ENCODE peak calls at places on chromosomes 5 and 9, in five cellular contexts. One of them, this sample, is unnamed. For H3K4me1 and H3K9me3, the result is how much of the 10 kb centered on the place peaks cover.

GRCh38 chr9:87193925-87194380 is 246.6 kb upstream of the GAS1 start:
- DNase-seq in IMR-90: peak
- DNase-seq in A673: no peak
- DNase-seq in CD4-positive, CD25-positive, alpha-beta regulatory T cell: no peak
- DNase-seq in adipocyte: peak
- DNase-seq in this sample: no peak

GRCh38 chr5:103021310-103021709 is 98.6 kb downstream of the GIN1 start:
- DNase-seq in A673: no peak
- DNase-seq in CD4-positive, CD25-positive, alpha-beta regulatory T cell: no peak
- DNase-seq in IMR-90: peak
- DNase-seq in adipocyte: no peak
- DNase-seq in this sample: no peak

GRCh38 chr9:128550226-128550625 is 2.2 kb upstream of the SPTAN1 start:
- DNase-seq in CD4-positive, CD25-positive, alpha-beta regulatory T cell: peak
- DNase-seq in IMR-90: no peak
- DNase-seq in A673: no peak
- DNase-seq in adipocyte: no peak
- DNase-seq in this sample: no peak

GRCh38 chr9:75181748-75182147 is 93.4 kb downstream of the OSTF1 start:
- DNase-seq in adipocyte: peak
- DNase-seq in IMR-90: peak
- DNase-seq in A673: no peak
- DNase-seq in CD4-positive, CD25-positive, alpha-beta regulatory T cell: no peak
- DNase-seq in this sample: no peak

GRCh38 chr9:136051568-136052432 is 43.3 kb downstream of the NACC2 start:
- DNase-seq in A673: peak
- DNase-seq in IMR-90: peak
- DNase-seq in adipocyte: peak
- DNase-seq in CD4-positive, CD25-positive, alpha-beta regulatory T cell: no peak
- DNase-seq in this sample: no peak

GRCh38 chr9:96618209-96619108 is 1.2 kb downstream of the CDC14B start:
- DNase-seq in A673: peak
- DNase-seq in IMR-90: peak
- DNase-seq in adipocyte: peak
- DNase-seq in CD4-positive, CD25-positive, alpha-beta regulatory T cell: no peak
- DNase-seq in this sample: peak

GRCh38 chr9:127970401-127971313 is 10.1 kb downstream of the EEIG1 start:
- DNase-seq in CD4-positive, CD25-positive, alpha-beta regulatory T cell: peak
- DNase-seq in A673: peak
- DNase-seq in adipocyte: no peak
- DNase-seq in IMR-90: no peak
- DNase-seq in this sample: peak

GRCh38 chr5:159912033-159912800 is 4.1 kb upstream of the ADRA1B start:
- DNase-seq in adipocyte: peak
- DNase-seq in IMR-90: peak
- DNase-seq in A673: no peak
- DNase-seq in CD4-positive, CD25-positive, alpha-beta regulatory T cell: no peak
- DNase-seq in this sample: no peak

GRCh38 chr9:109320338-109320733 is 523 bp downstream of the EPB41L4B start:
- DNase-seq in IMR-90: no peak
- DNase-seq in adipocyte: peak
- DNase-seq in CD4-positive, CD25-positive, alpha-beta regulatory T cell: no peak
- DNase-seq in A673: no peak
- DNase-seq in this sample: no peak

GRCh38 chr9:132075853-132076252 is 3.8 kb downstream of the MED27 start:
- DNase-seq in A673: no peak
- DNase-seq in CD4-positive, CD25-positive, alpha-beta regulatory T cell: no peak
- DNase-seq in IMR-90: no peak
- DNase-seq in adipocyte: no peak
- DNase-seq in this sample: no peak

GRCh38 chr5:68333649-68334549 is 118.3 kb downstream of the PIK3R1 start:
- DNase-seq in IMR-90: peak
- DNase-seq in CD4-positive, CD25-positive, alpha-beta regulatory T cell: no peak
- DNase-seq in A673: no peak
- DNase-seq in adipocyte: peak
- DNase-seq in this sample: no peak

GRCh38 chr5:73095564-73096238 is 24.7 kb upstream of the TMEM171 start:
- DNase-seq in A673: no peak
- DNase-seq in adipocyte: no peak
- DNase-seq in CD4-positive, CD25-positive, alpha-beta regulatory T cell: no peak
- DNase-seq in IMR-90: no peak
- DNase-seq in this sample: no peak

GRCh38 chr5:37889612-37890317 is 49.9 kb upstream of the GDNF start:
- DNase-seq in CD4-positive, CD25-positive, alpha-beta regulatory T cell: no peak
- DNase-seq in IMR-90: peak
- DNase-seq in adipocyte: peak
- DNase-seq in A673: peak
- DNase-seq in this sample: no peak

GRCh38 chr5:125717209-125717608 is 706.0 kb upstream of the GRAMD2B start:
- DNase-seq in IMR-90: peak
- DNase-seq in A673: no peak
- DNase-seq in adipocyte: peak
- DNase-seq in CD4-positive, CD25-positive, alpha-beta regulatory T cell: no peak
- DNase-seq in this sample: no peak

GRCh38 chr5:56637321-56637920 is 177.9 kb upstream of the MAP3K1 start:
- DNase-seq in adipocyte: peak
- DNase-seq in A673: no peak
- DNase-seq in CD4-positive, CD25-positive, alpha-beta regulatory T cell: no peak
- DNase-seq in IMR-90: peak
- DNase-seq in this sample: no peak

GRCh38 chr5:134524219-134524825 is 1.1 kb upstream of the JADE2 start:
- DNase-seq in IMR-90: peak
- DNase-seq in A673: peak
- DNase-seq in adipocyte: peak
- DNase-seq in CD4-positive, CD25-positive, alpha-beta regulatory T cell: peak
- DNase-seq in this sample: peak

GRCh38 chr9:81585191-81585763 is 104.1 kb downstream of the TLE1 start:
- DNase-seq in A673: no peak
- DNase-seq in adipocyte: peak
- DNase-seq in IMR-90: no peak
- DNase-seq in CD4-positive, CD25-positive, alpha-beta regulatory T cell: no peak
- DNase-seq in this sample: no peak

GRCh38 chr5:150400327-150401075 is 12.2 kb downstream of the CD74 start:
- DNase-seq in IMR-90: no peak
- DNase-seq in adipocyte: no peak
- DNase-seq in CD4-positive, CD25-positive, alpha-beta regulatory T cell: no peak
- DNase-seq in A673: peak
- DNase-seq in this sample: no peak

GRCh38 chr5:39093351-39093749 is 19.2 kb upstream of the RICTOR start:
- DNase-seq in adipocyte: no peak
- DNase-seq in IMR-90: peak
- DNase-seq in A673: no peak
- DNase-seq in CD4-positive, CD25-positive, alpha-beta regulatory T cell: no peak
- DNase-seq in this sample: no peak

GRCh38 chr5:39501403-39501802 is 76.6 kb upstream of the DAB2 start:
- DNase-seq in IMR-90: peak
- DNase-seq in A673: no peak
- DNase-seq in CD4-positive, CD25-positive, alpha-beta regulatory T cell: no peak
- DNase-seq in adipocyte: peak
- DNase-seq in this sample: no peak

GRCh38 chr9:16645970-16646369 is 224.5 kb downstream of the BNC2 start:
- DNase-seq in IMR-90: no peak
- DNase-seq in CD4-positive, CD25-positive, alpha-beta regulatory T cell: no peak
- DNase-seq in adipocyte: no peak
- DNase-seq in A673: no peak
- DNase-seq in this sample: no peak

GRCh38 chr5:176412517-176413254 is 3.7 kb downstream of the CLTB start:
- DNase-seq in IMR-90: no peak
- DNase-seq in adipocyte: no peak
- DNase-seq in CD4-positive, CD25-positive, alpha-beta regulatory T cell: no peak
- DNase-seq in A673: no peak
- DNase-seq in this sample: no peak

GRCh38 chr5:147642666-147643065 is 132.8 kb upstream of the DPYSL3 start:
- DNase-seq in A673: no peak
- DNase-seq in adipocyte: no peak
- DNase-seq in IMR-90: no peak
- DNase-seq in CD4-positive, CD25-positive, alpha-beta regulatory T cell: no peak
- DNase-seq in this sample: no peak

GRCh38 chr9:34929506-34930102 is 28.5 kb upstream of the PHF24 start:
- DNase-seq in CD4-positive, CD25-positive, alpha-beta regulatory T cell: peak
- DNase-seq in IMR-90: peak
- DNase-seq in adipocyte: peak
- DNase-seq in A673: peak
- DNase-seq in this sample: no peak

GRCh38 chr5:95533106-95533505 is 21.7 kb downstream of the SKIC3 start:
- DNase-seq in adipocyte: peak
- DNase-seq in IMR-90: no peak
- DNase-seq in A673: no peak
- DNase-seq in CD4-positive, CD25-positive, alpha-beta regulatory T cell: no peak
- DNase-seq in this sample: no peak

GRCh38 chr9:93280661-93281259 is 96.8 kb downstream of the WNK2 start:
- DNase-seq in A673: no peak
- DNase-seq in IMR-90: no peak
- DNase-seq in adipocyte: no peak
- DNase-seq in CD4-positive, CD25-positive, alpha-beta regulatory T cell: no peak
- DNase-seq in this sample: no peak

GRCh38 chr9:131025953-131026858 is 17.2 kb downstream of the LAMC3 start:
- DNase-seq in adipocyte: no peak
- DNase-seq in A673: no peak
- DNase-seq in CD4-positive, CD25-positive, alpha-beta regulatory T cell: no peak
- DNase-seq in IMR-90: no peak
- DNase-seq in this sample: no peak

GRCh38 chr9:133981958-133982681 is 10.0 kb downstream of the VAV2 start:
- DNase-seq in IMR-90: no peak
- DNase-seq in CD4-positive, CD25-positive, alpha-beta regulatory T cell: no peak
- DNase-seq in A673: no peak
- DNase-seq in adipocyte: no peak
- DNase-seq in this sample: no peak
- H3K4me1 ChIP-seq in IMR-90: under half
- H3K4me1 ChIP-seq in CD4-positive, CD25-positive, alpha-beta regulatory T cell: under half
- H3K4me1 ChIP-seq in A673: under half
- H3K4me1 ChIP-seq in adipocyte: under half
- H3K4me1 ChIP-seq in this sample: under half

GRCh38 chr5:24314106-24314505 is 330.7 kb downstream of the CDH10 start:
- DNase-seq in CD4-positive, CD25-positive, alpha-beta regulatory T cell: no peak
- DNase-seq in IMR-90: no peak
- DNase-seq in A673: no peak
- DNase-seq in adipocyte: no peak
- DNase-seq in this sample: no peak
- H3K9me3 ChIP-seq in CD4-positive, CD25-positive, alpha-beta regulatory T cell: under half
- H3K9me3 ChIP-seq in IMR-90: under half
- H3K9me3 ChIP-seq in A673: under half
- H3K9me3 ChIP-seq in adipocyte: under half
- H3K9me3 ChIP-seq in this sample: under half

GRCh38 chr9:38249587-38250210 is 142.8 kb upstream of the ALDH1B1 start:
- DNase-seq in adipocyte: no peak
- DNase-seq in A673: no peak
- DNase-seq in IMR-90: no peak
- DNase-seq in CD4-positive, CD25-positive, alpha-beta regulatory T cell: no peak
- DNase-seq in this sample: no peak

GRCh38 chr9:38251461-38251860 is 141.0 kb upstream of the ALDH1B1 start:
- DNase-seq in IMR-90: no peak
- DNase-seq in CD4-positive, CD25-positive, alpha-beta regulatory T cell: no peak
- DNase-seq in adipocyte: no peak
- DNase-seq in A673: no peak
- DNase-seq in this sample: no peak

GRCh38 chr9:38250279-38251035 is 142.0 kb upstream of the ALDH1B1 start:
- DNase-seq in A673: no peak
- DNase-seq in CD4-positive, CD25-positive, alpha-beta regulatory T cell: no peak
- DNase-seq in IMR-90: no peak
- DNase-seq in adipocyte: no peak
- DNase-seq in this sample: no peak

GRCh38 chr9:38253200-38253599 is 139.3 kb upstream of the ALDH1B1 start:
- DNase-seq in adipocyte: no peak
- DNase-seq in IMR-90: no peak
- DNase-seq in CD4-positive, CD25-positive, alpha-beta regulatory T cell: no peak
- DNase-seq in A673: no peak
- DNase-seq in this sample: no peak

DNA sequence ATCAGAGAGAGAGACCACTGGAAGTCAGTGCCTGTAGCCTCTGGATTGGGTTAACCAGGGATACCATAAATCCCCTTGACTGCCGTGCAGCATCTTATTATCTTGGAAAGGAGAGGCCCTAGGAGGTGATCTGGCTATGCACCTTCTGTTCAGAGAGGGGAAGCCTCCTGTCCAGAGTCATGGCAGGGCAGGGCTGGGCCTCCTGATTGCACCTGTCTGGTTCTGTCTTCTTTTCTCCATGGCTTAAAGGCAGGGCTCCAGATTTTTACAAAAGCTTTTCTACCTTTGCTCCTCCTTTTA is 141.5 kb upstream of the ALDH1B1 start:
- DNase-seq in adipocyte: no peak
- DNase-seq in IMR-90: no peak
- DNase-seq in A673: no peak
- DNase-seq in CD4-positive, CD25-positive, alpha-beta regulatory T cell: no peak
- DNase-seq in this sample: no peak
- H3K4me1 ChIP-seq in adipocyte: under half
- H3K4me1 ChIP-seq in IMR-90: under half
- H3K4me1 ChIP-seq in A673: under half
- H3K4me1 ChIP-seq in CD4-positive, CD25-positive, alpha-beta regulatory T cell: under half
- H3K4me1 ChIP-seq in this sample: under half

DNA sequence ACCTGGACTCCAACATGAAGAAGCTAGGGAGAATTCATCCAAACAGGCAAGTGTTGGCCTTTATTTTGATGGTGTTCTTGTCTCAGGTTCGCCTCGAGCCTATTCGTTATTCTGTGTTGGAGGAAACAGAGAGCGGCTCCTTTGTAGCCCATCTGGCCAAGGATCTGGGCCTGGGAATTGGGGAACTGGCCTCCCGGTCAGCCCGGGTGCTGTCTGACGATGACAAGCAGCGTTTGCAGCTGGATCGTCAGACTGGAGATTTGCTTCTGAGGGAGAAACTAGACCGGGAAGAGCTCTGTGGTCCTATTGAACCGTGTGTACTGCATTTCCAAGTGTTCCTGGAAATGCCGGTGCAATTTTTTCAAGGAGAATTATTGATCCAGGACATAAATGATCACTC is 367 bp downstream of the PCDHB4 start:
- DNase-seq in A673: no peak
- DNase-seq in IMR-90: no peak
- DNase-seq in CD4-positive, CD25-positive, alpha-beta regulatory T cell: no peak
- DNase-seq in adipocyte: no peak
- DNase-seq in this sample: no peak
- H3K9me3 ChIP-seq in A673: under half
- H3K9me3 ChIP-seq in IMR-90: under half
- H3K9me3 ChIP-seq in CD4-positive, CD25-positive, alpha-beta regulatory T cell: under half
- H3K9me3 ChIP-seq in adipocyte: under half
- H3K9me3 ChIP-seq in this sample: under half

GRCh38 chr9:120477534-120478001 is 102.4 kb downstream of the CDK5RAP2 start:
- DNase-seq in IMR-90: peak
- DNase-seq in A673: peak
- DNase-seq in adipocyte: peak
- DNase-seq in CD4-positive, CD25-positive, alpha-beta regulatory T cell: peak
- DNase-seq in this sample: no peak

GRCh38 chr9:120480707-120481106 is 99.3 kb downstream of the CDK5RAP2 start:
- DNase-seq in adipocyte: peak
- DNase-seq in IMR-90: no peak
- DNase-seq in A673: no peak
- DNase-seq in CD4-positive, CD25-positive, alpha-beta regulatory T cell: no peak
- DNase-seq in this sample: no peak

GRCh38 chr9:120475341-120475740 is 104.6 kb downstream of the CDK5RAP2 start:
- DNase-seq in A673: no peak
- DNase-seq in adipocyte: peak
- DNase-seq in CD4-positive, CD25-positive, alpha-beta regulatory T cell: no peak
- DNase-seq in IMR-90: peak
- DNase-seq in this sample: no peak

GRCh38 chr9:120481248-120481647 is 98.7 kb downstream of the CDK5RAP2 start:
- DNase-seq in CD4-positive, CD25-positive, alpha-beta regulatory T cell: no peak
- DNase-seq in adipocyte: no peak
- DNase-seq in IMR-90: no peak
- DNase-seq in A673: no peak
- DNase-seq in this sample: no peak

GRCh38 chr9:120478208-120478607 is 101.8 kb downstream of the CDK5RAP2 start:
- DNase-seq in A673: no peak
- DNase-seq in CD4-positive, CD25-positive, alpha-beta regulatory T cell: no peak
- DNase-seq in adipocyte: peak
- DNase-seq in IMR-90: peak
- DNase-seq in this sample: no peak
- H3K4me1 ChIP-seq in A673: under half
- H3K4me1 ChIP-seq in CD4-positive, CD25-positive, alpha-beta regulatory T cell: under half
- H3K4me1 ChIP-seq in adipocyte: half or more
- H3K4me1 ChIP-seq in IMR-90: under half
- H3K4me1 ChIP-seq in this sample: under half